ENCODE peak calls at places on chromosomes 16 and 17, in ten cellular contexts. B is K562, T is ovary, L is body of pancreas, O is adrenal gland, F is esophagus squamous epithelium, M is transverse colon, I is A549, Y is sigmoid colon, U is uterus. K is an unnamed sample.

GRCh38 chr17:73360961-73361761 is 49.4 kb upstream of the CDC42EP4 start:
- DNase-seq in B (no peak), T (no peak), L (peak; percentile 43), O (peak; percentile 74), F (no peak), M (no peak), I (no peak), Y (no peak), U (no peak), K (no peak)

GRCh38 chr17:15651001-15651582 is 31.6 kb upstream of the FBXW10B start:
- DNase-seq in B (no peak), T (peak; percentile 33), L (no peak), O (no peak), F (no peak), M (peak; percentile 17), I (no peak), Y (peak; percentile 69), U (no peak), K (no peak)

GRCh38 chr17:82876602-82877391 is 37.0 kb upstream of the ZNF750 start:
- DNase-seq in B (peak; percentile 81), T (peak; percentile 73), L (peak; percentile 92), O (peak; percentile 92), F (no peak), M (peak; percentile 78), I (no peak), Y (peak; percentile 96), U (peak; percentile 75), K (no peak)

GRCh38 chr16:11835309-11835708 is 16.0 kb downstream of the RSL1D1 start:
- DNase-seq in B (no peak), T (no peak), L (no peak), O (no peak), F (no peak), M (no peak), I (no peak), Y (no peak), U (no peak), K (no peak)

GRCh38 chr17:64256913-64257807 is 5.9 kb downstream of the TEX2 start:
- DNase-seq in B (no peak), T (no peak), L (no peak), O (no peak), F (no peak), M (no peak), I (no peak), Y (no peak), U (no peak), K (no peak)

GRCh38 chr16:58026139-58026704 is 668 bp downstream of the MMP15 start:
- DNase-seq in B (peak; percentile 51), T (peak; percentile 57), L (peak; percentile 71), O (peak; percentile 68), F (no peak), M (peak; percentile 52), I (peak; percentile 56), Y (peak; percentile 78), U (peak; percentile 37), K (peak; percentile 77)

GRCh38 chr17:82603981-82604448 is 44.2 kb downstream of the WDR45B start:
- DNase-seq in B (no peak), T (no peak), L (peak; percentile 39), O (peak; percentile 90), F (no peak), M (peak; percentile 74), I (no peak), Y (peak; percentile 79), U (no peak), K (peak; percentile 79)

GRCh38 chr16:11259288-11259621 is 3.3 kb upstream of the SOCS1 start:
- DNase-seq in B (no peak), T (no peak), L (no peak), O (no peak), F (no peak), M (peak; percentile 47), I (no peak), Y (no peak), U (no peak), K (no peak)

DNA sequence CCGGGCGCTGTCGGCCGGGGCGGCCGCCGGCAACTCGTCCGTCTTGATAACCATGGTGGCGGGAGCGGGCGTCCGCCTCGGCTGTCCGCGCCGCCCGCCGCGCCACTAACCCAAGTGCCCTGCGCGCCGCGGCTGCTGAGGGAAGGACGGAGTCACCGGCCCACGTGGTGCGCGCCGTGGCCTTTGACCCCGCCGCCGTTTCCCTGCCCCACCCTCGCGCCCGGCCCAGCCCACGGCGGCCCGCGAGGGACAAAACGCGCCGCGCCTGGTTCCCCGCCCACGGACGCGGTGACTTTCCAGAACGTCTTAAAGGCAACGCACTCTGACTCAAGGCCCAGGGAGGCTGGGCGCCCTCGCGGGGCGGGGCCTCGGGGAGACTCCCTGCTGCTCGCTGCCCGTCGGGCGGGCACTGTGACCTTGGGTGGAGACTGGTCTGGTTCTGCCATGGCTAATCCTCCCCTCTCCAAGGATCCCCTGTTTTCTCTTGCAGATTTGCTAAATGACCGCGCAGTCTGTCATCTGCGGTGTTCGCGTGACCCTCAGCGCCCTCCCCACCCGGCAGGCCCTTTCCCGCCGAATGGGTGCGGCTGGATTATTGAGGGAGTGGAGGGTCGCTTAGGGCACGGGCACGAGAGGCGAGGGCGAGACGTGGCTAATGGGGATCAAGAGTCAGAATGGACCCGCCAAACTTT is at the start of gene CLUH:
- DNase-seq in B (peak; percentile 81), T (peak; percentile 98), L (peak; percentile 96), O (peak; percentile 98), F (peak; percentile 70), M (peak; percentile 98), I (peak; percentile 98), Y (peak; percentile 98), U (peak; percentile 97), K (peak; percentile 97)
- TF ChIP-seq POLR2A in B (peak; percentile 65), T (peak; percentile 52), L (peak; percentile 84), O (peak; percentile 98), F (peak; percentile 62), M (peak; percentile 95), I (peak; percentile 65), Y (peak; percentile 39), U (peak; percentile 71), K (peak; percentile 86)

DNA sequence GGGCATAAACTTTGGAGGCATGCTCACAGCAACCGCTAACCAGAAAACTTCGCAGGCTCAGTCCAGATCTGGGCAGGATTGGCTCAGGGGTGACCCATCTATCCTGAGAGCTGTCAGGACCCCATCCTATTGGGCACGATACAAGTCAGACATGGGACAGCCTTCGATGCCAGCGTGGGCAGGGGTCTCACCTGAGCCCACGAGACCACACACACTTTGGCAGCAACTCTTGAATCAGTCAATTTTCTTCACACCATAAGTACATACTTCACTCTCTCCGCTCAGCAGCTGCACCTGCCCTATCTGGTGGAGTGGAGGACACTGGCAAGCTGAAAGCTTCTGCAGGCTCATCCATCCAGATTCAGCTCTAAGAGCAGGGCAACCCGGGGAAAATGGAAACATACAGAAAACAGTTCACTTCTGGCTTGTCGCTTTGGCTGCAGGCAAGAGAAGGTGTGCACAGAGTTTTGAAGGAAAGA is 48.3 kb downstream of the ZFHX3 start:
- DNase-seq in B (no peak), T (no peak), L (no peak), O (peak; percentile 48), F (no peak), M (no peak), I (no peak), Y (no peak), U (no peak), K (no peak)
- H3K4me3 ChIP-seq in B (no peak overlapping the region), T (no peak overlapping the region), L (no peak overlapping the region), O (no peak overlapping the region), F (no peak overlapping the region), M (no peak overlapping the region), I (no peak overlapping the region), Y (no peak overlapping the region), U (no peak overlapping the region), K (peak overlapping the region; percentile 16)

GRCh38 chr17:59826741-59827453 is 65.8 kb downstream of the TUBD1 start:
- DNase-seq in B (no peak), T (no peak), L (no peak), O (no peak), F (no peak), M (no peak), I (no peak), Y (no peak), U (no peak), K (no peak)

GRCh38 chr17:59825533-59826316 is 67.0 kb downstream of the TUBD1 start:
- DNase-seq in B (no peak), T (no peak), L (no peak), O (peak; percentile 57), F (no peak), M (no peak), I (no peak), Y (no peak), U (no peak), K (no peak)

GRCh38 chr17:59829217-59830006 is 63.3 kb downstream of the TUBD1 start:
- DNase-seq in B (peak; percentile 52), T (no peak), L (no peak), O (peak; percentile 53), F (no peak), M (no peak), I (peak; percentile 82), Y (no peak), U (no peak), K (peak; percentile 56)

GRCh38 chr17:59828478-59828760 is 64.3 kb downstream of the TUBD1 start:
- DNase-seq in B (no peak), T (no peak), L (no peak), O (no peak), F (no peak), M (no peak), I (no peak), Y (no peak), U (no peak), K (no peak)

GRCh38 chr17:59827721-59828477 is 64.8 kb downstream of the TUBD1 start:
- DNase-seq in B (no peak), T (no peak), L (no peak), O (no peak), F (no peak), M (no peak), I (no peak), Y (no peak), U (no peak), K (no peak)
- H3K4me1 ChIP-seq in B (peaks cover 9% of the 10 kb centered on the region), T (peaks cover 13% of the 10 kb centered on the region), L (peaks cover 62% of the 10 kb centered on the region), O (peaks cover 18% of the 10 kb centered on the region), F (peaks cover 44% of the 10 kb centered on the region), M (peaks cover 72% of the 10 kb centered on the region), I (peaks cover 77% of the 10 kb centered on the region), Y (peaks cover 67% of the 10 kb centered on the region), U (peaks cover 6% of the 10 kb centered on the region), K (peaks cover 12% of the 10 kb centered on the region)

GRCh38 chr17:78723957-78724356 is 58.1 kb downstream of the CYTH1 start:
- DNase-seq in B (no peak), T (no peak), L (no peak), O (no peak), F (no peak), M (no peak), I (no peak), Y (no peak), U (no peak), K (no peak)

GRCh38 chr17:78722101-78722761 is 59.8 kb downstream of the CYTH1 start:
- DNase-seq in B (no peak), T (no peak), L (no peak), O (no peak), F (no peak), M (peak; percentile 63), I (no peak), Y (peak; percentile 77), U (no peak), K (no peak)

GRCh38 chr17:78724999-78725398 is 57.1 kb downstream of the CYTH1 start:
- DNase-seq in B (no peak), T (no peak), L (no peak), O (no peak), F (no peak), M (no peak), I (no peak), Y (no peak), U (no peak), K (no peak)

GRCh38 chr17:78724544-78724943 is 57.5 kb downstream of the CYTH1 start:
- DNase-seq in B (no peak), T (no peak), L (peak; percentile 41), O (peak; percentile 70), F (no peak), M (no peak), I (no peak), Y (no peak), U (no peak), K (no peak)

GRCh38 chr17:78723001-78723796 is 58.9 kb downstream of the CYTH1 start:
- DNase-seq in B (no peak), T (peak; percentile 76), L (no peak), O (peak; percentile 75), F (no peak), M (peak; percentile 41), I (no peak), Y (peak; percentile 89), U (peak; percentile 53), K (peak; percentile 57)
- TF ChIP-seq POLR2A in B (no peak), T (no peak), L (peak; percentile 16), O (no peak), F (no peak), M (no peak), I (no peak), Y (no peak), U (no peak), K (no peak)

K was measured in heart left ventricle.